ENCODE peak calls at places on chromosomes 3 and 15, in seven cellular contexts. D is GM12878, S is SK-N-SH, B is K562, L is HCT116, E is HepG2, I is H1. A is an unnamed sample. For H3K4me1, the result is how much of the 10 kb centered on the place peaks cover.

GRCh38 chr3:110314512-110315114 is 757.0 kb upstream of the NECTIN3 start:
- DNase-seq in B (peak), E (peak), D (peak), I (peak), L (peak), S (peak), A (peak)

GRCh38 chr3:138219255-138219654 is 32.2 kb downstream of the ARMC8 start:
- DNase-seq in L (no peak), D (no peak), B (no peak), I (no peak), S (no peak), E (no peak), A (no peak)

GRCh38 chr3:104908761-104909160 is 457.9 kb upstream of the ALCAM start:
- DNase-seq in D (no peak), S (no peak), E (no peak), I (no peak), L (no peak), B (no peak), A (no peak)

GRCh38 chr3:152276688-152277087 is 8.0 kb downstream of the MBNL1 start:
- DNase-seq in L (no peak), I (no peak), S (no peak), E (no peak), D (no peak), B (no peak), A (no peak)

GRCh38 chr3:101643861-101644613 is 32.9 kb downstream of the ZBTB11 start:
- DNase-seq in B (no peak), D (no peak), L (peak), S (no peak), I (no peak), E (no peak), A (no peak)

GRCh38 chr3:187689984-187690383 is 12.4 kb downstream of the RTP2 start:
- DNase-seq in E (no peak), B (no peak), I (no peak), D (no peak), S (no peak), L (no peak), A (no peak)

GRCh38 chr15:70627322-70627721 is 136.0 kb downstream of the UACA start:
- DNase-seq in S (no peak), L (no peak), B (no peak), E (no peak), D (no peak), I (no peak), A (no peak)

GRCh38 chr3:9105421-9105820 is 142.1 kb upstream of the RAD18 start:
- DNase-seq in I (no peak), L (no peak), B (no peak), S (no peak), D (no peak), E (no peak), A (peak)

GRCh38 chr3:88628901-88629300 is 478.5 kb upstream of the EPHA3 start:
- DNase-seq in S (no peak), D (no peak), L (no peak), B (no peak), E (no peak), I (no peak), A (no peak)

GRCh38 chr3:184727357-184728060 is 15.6 kb upstream of the MAGEF1 start:
- DNase-seq in B (peak), E (peak), D (no peak), S (peak), L (peak), I (peak), A (peak)

GRCh38 chr3:39064646-39065045 is 12.8 kb downstream of the WDR48 start:
- DNase-seq in B (no peak), I (no peak), D (no peak), E (no peak), L (no peak), S (no peak), A (no peak)

GRCh38 chr3:123602325-123602724 is 17.5 kb upstream of the HACD2 start:
- DNase-seq in B (no peak), E (peak), D (no peak), I (no peak), L (peak), S (no peak), A (no peak)

GRCh38 chr3:50259432-50260026 is 9.4 kb upstream of the SEMA3B start:
- DNase-seq in I (no peak), L (no peak), B (no peak), D (no peak), E (no peak), S (no peak), A (no peak)

GRCh38 chr3:81726132-81726531 is 35.3 kb downstream of the GBE1 start:
- DNase-seq in E (no peak), S (no peak), I (no peak), L (no peak), D (no peak), B (no peak), A (no peak)

GRCh38 chr15:82935382-82935781 is 17.1 kb downstream of the HOMER2 start:
- DNase-seq in I (no peak), L (no peak), D (no peak), E (no peak), B (no peak), S (no peak), A (no peak)

GRCh38 chr15:39666671-39667070 is 85.8 kb downstream of the THBS1 start:
- DNase-seq in L (no peak), B (no peak), I (no peak), D (no peak), S (no peak), E (no peak), A (no peak)

GRCh38 chr15:94028809-94029208 is 202.6 kb upstream of the MCTP2 start:
- DNase-seq in S (no peak), I (no peak), D (no peak), L (no peak), B (no peak), E (no peak), A (no peak)

GRCh38 chr15:62444104-62445027 is 279.3 kb upstream of the C2CD4B start:
- DNase-seq in S (no peak), E (no peak), B (no peak), I (no peak), L (peak), D (no peak), A (no peak)

GRCh38 chr15:48823237-48823636 is 12.4 kb upstream of the CEP152 start:
- DNase-seq in S (no peak), D (no peak), E (no peak), B (no peak), I (no peak), L (no peak), A (peak)

GRCh38 chr3:45548724-45549123 is 45.8 kb upstream of the LIMD1 start:
- DNase-seq in S (no peak), L (no peak), I (no peak), B (no peak), E (no peak), D (no peak), A (no peak)

GRCh38 chr15:94704421-94704820 is 473.1 kb downstream of the MCTP2 start:
- DNase-seq in D (no peak), S (no peak), B (no peak), L (no peak), I (no peak), E (no peak), A (no peak)

GRCh38 chr3:131716007-131716406 is 213.2 kb upstream of the MRPL3 start:
- DNase-seq in E (no peak), I (no peak), S (no peak), B (no peak), D (no peak), L (no peak), A (no peak)

GRCh38 chr3:100893590-100893989 is 99.6 kb downstream of the ABI3BP start:
- DNase-seq in S (peak), I (peak), D (no peak), E (peak), L (no peak), B (no peak), A (peak)

GRCh38 chr15:40146037-40146436 is 14.8 kb upstream of the BUB1B start:
- DNase-seq in S (no peak), E (no peak), I (peak), B (no peak), D (no peak), L (peak), A (no peak)

GRCh38 chr3:36843065-36844051 is 79.0 kb upstream of the DCLK3 start:
- DNase-seq in E (peak), D (peak), B (peak), I (peak), S (peak), L (peak), A (peak)

GRCh38 chr3:67688231-67688630 is 33.8 kb upstream of the SUCLG2 start:
- DNase-seq in D (no peak), S (no peak), B (no peak), I (no peak), L (no peak), E (no peak), A (no peak)

GRCh38 chr15:95715919-95716318 is 614.6 kb upstream of the NR2F2 start:
- DNase-seq in D (no peak), L (no peak), S (no peak), E (no peak), B (peak), I (no peak), A (peak)

GRCh38 chr3:178195824-178196223 is 340.4 kb upstream of the KCNMB2 start:
- DNase-seq in L (no peak), D (no peak), B (no peak), E (no peak), I (no peak), S (no peak), A (no peak)

GRCh38 chr3:27556854-27557253 is 72.7 kb upstream of the SLC4A7 start:
- DNase-seq in L (no peak), S (no peak), I (no peak), D (no peak), B (no peak), E (no peak), A (no peak)

GRCh38 chr3:133944641-133945441 is 49.2 kb upstream of the RAB6B start:
- DNase-seq in S (peak), I (no peak), D (no peak), E (no peak), B (no peak), L (no peak), A (no peak)

GRCh38 chr15:77636209-77636608 is 3.5 kb upstream of the LINGO1 start:
- DNase-seq in B (no peak), E (no peak), L (no peak), I (no peak), S (no peak), D (no peak), A (no peak)

DNA sequence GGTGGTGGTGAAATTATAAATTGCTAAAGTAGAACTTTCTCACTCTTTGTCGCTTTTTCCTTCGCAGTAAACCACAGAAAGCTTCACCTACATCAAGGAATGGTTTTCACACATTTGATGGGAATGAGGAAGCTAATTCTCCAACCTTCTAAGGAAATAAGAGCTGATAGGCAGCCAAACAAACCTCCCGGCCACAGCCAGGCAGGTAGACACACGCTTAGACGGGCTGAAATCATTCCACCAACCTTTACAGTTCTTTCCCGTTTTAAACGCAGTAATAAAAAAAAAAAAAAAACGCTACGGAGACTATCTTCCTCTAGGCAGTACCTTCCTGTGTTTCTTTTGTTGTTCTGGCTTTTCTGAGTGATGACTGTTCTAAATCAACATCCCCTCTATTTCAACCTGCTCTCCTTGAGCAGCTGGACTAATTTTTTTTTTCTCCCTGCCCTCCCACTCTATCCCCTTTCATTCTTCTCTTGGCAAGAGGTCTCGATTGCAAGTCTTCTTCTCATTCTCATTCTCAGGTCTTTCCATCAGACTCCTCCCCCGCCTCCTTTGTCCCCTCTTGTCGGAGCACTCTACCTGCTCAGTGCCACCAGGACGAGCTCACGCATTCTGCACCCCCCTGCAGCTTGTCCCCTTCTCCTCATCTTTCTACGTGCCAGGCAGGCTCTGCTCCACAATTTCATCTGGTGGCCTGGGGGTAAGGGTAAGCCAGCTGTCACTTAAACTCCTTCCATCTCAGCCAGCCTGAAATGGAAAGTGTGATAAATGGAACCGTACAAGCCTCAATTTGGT is 391.1 kb upstream of the MDFIC2 start:
- DNase-seq in S (no peak), I (no peak), D (no peak), L (no peak), E (no peak), B (no peak), A (no peak)
- H3K4me3 ChIP-seq in S (no peak), I (no peak), D (no peak), L (no peak), E (no peak), B (no peak), A (no peak)

GRCh38 chr3:30685267-30685667 is 78.9 kb downstream of the TGFBR2 start:
- DNase-seq in D (no peak), E (no peak), S (no peak), I (no peak), B (no peak), L (no peak), A (no peak)

GRCh38 chr3:30683769-30684168 is 77.4 kb downstream of the TGFBR2 start:
- DNase-seq in L (no peak), S (no peak), E (no peak), D (no peak), I (no peak), B (no peak), A (no peak)

GRCh38 chr3:30682434-30683155 is 76.2 kb downstream of the TGFBR2 start:
- DNase-seq in S (no peak), D (no peak), B (no peak), E (no peak), L (no peak), I (no peak), A (no peak)

GRCh38 chr3:30686176-30686575 is 79.8 kb downstream of the TGFBR2 start:
- DNase-seq in E (no peak), B (no peak), I (no peak), S (no peak), L (no peak), D (no peak), A (no peak)

GRCh38 chr3:30684361-30684760 is 78.0 kb downstream of the TGFBR2 start:
- DNase-seq in E (no peak), I (no peak), D (no peak), B (no peak), S (no peak), L (no peak), A (no peak)
- H3K4me1 ChIP-seq in E (under half), I (under half), D (under half), B (under half), S (half or more), L (half or more), A (under half)

GRCh38 chr3:159762981-159763465 is 225.6 kb upstream of the IL12A start:
- DNase-seq in E (no peak), S (peak), B (peak), L (no peak), D (no peak), I (peak), A (peak)
- TF ChIP-seq YY1 in E (no peak), S (no peak), B (no peak), L (no peak), D (no peak), I (no peak), A (no peak)

DNA sequence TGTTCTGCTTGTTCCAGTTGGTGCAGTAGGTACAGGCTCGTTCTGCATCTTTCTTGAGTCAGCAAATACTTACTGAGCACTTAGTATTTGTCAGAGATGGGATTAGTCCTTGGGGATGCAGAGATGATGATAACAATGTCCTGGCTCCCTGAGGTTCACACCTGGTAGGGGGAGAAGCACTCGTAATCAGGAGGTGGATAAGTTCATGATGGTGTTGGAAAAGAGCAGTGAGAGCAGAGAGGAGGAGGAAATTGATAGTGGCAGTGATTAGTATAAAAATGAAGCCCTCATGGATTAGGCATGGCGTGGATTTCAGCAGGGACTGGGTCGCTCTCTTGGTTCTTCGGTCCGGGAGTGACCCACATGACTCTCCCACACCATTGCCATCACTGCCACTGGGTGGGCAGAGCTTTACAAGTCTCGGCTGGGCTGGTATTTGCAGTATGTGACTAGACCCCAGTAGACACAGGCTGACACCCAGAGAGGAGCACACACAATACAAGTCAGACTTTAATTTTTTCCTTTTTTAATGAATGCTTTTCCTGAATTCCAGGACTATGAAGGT is 1.4 kb downstream of the SV2B start:
- DNase-seq in E (no peak), D (no peak), I (no peak), B (no peak), L (no peak), S (no peak), A (no peak)
- H3K4me3 ChIP-seq in E (no peak), D (no peak), I (no peak), B (no peak), L (no peak), S (no peak), A (no peak)

DNA sequence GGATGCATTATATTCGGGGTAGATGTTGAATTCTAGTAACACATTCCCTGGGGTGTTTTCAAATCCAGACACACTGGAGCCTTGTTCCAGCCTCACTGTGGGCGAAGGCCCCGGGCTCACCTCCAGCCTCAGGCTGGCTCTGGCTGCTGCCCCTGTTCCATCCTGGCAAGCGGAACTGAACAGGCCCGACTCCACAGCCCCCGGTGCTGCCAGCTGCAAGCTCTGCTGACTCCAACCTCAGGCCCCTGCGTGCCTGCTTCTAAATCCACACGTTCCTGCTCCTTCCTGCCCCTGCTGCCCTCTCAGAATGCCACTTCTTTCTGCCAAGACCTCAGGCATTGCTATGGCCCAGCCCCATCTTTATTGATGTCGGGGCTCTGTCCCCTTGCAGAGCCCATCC is 90.6 kb downstream of the LIPC start:
- DNase-seq in I (no peak), B (no peak), E (no peak), D (no peak), S (no peak), L (no peak), A (no peak)
- H3K4me1 ChIP-seq in I (under half), B (under half), E (under half), D (under half), S (under half), L (under half), A (under half)